ENCODE peak calls at places on chromosomes 4 and X, in ten cellular contexts. G is dorsolateral prefrontal cortex; U is activated CD8-positive, alpha-beta memory T cell treated with anti-CD3 and anti-CD28 coated beads for 1 hour; N is GM06990; D is fibroblast of lung; Y is activated naive CD4-positive, alpha-beta T cell treated with Interleukin-2 at 50 U/mL for 16 hours; P is T-helper 9 cell; L is lower lobe of right lung; M is activated CD4-positive, alpha-beta T cell treated with anti-CD3 and anti-CD28 coated beads, Interleukin-2, amount 50 U/mL, for 1 hour; C is RPMI7951. S is an unnamed sample.

GRCh38 chrX:13341491-13342101 is 21.7 kb upstream of the ATXN3L start:
- DNase-seq in G (no peak), U (no peak), N (no peak), D (peak), Y (no peak), P (no peak), L (no peak), M (no peak), C (no peak), S (no peak)

GRCh38 chrX:45718676-45719075 is 518.0 kb upstream of the DIPK2B start:
- DNase-seq in G (no peak), U (no peak), N (no peak), D (peak), Y (no peak), P (no peak), L (no peak), M (no peak), C (no peak), S (no peak)

GRCh38 chr4:77618383-77619241 is 13.0 kb downstream of the CXCL13 start:
- DNase-seq in G (peak), U (peak), N (peak), D (peak), Y (peak), P (peak), L (no peak), M (peak), C (peak), S (peak)

GRCh38 chrX:75061701-75062100 is 94.4 kb downstream of the ABCB7 start:
- DNase-seq in G (no peak), U (no peak), N (no peak), D (no peak), Y (no peak), P (no peak), L (no peak), M (no peak), C (no peak), S (no peak)

GRCh38 chrX:44162964-44163475 is 180.5 kb downstream of the EFHC2 start:
- DNase-seq in G (no peak), U (no peak), N (no peak), D (peak), Y (no peak), P (no peak), L (no peak), M (no peak), C (no peak), S (no peak)

GRCh38 chr4:39834269-39834668 is 136.3 kb downstream of the UBE2K start:
- DNase-seq in G (no peak), U (no peak), N (no peak), D (no peak), Y (no peak), P (no peak), L (no peak), M (no peak), C (no peak), S (no peak)

GRCh38 chr4:1192091-1192492 is 19.7 kb upstream of the SPON2 start:
- DNase-seq in G (peak), U (no peak), N (no peak), D (peak), Y (no peak), P (no peak), L (peak), M (no peak), C (peak), S (peak)

GRCh38 chr4:175758595-175758994 is 53.5 kb downstream of the GPM6A start:
- DNase-seq in G (no peak), U (no peak), N (no peak), D (no peak), Y (no peak), P (no peak), L (no peak), M (no peak), C (no peak), S (no peak)

GRCh38 chr4:67687639-67688038 is 13.3 kb downstream of the UBA6 start:
- DNase-seq in G (no peak), U (no peak), N (no peak), D (peak), Y (no peak), P (no peak), L (no peak), M (no peak), C (no peak), S (no peak)

GRCh38 chr4:10074767-10075105 is 41.9 kb downstream of the WDR1 start:
- DNase-seq in G (no peak), U (no peak), N (no peak), D (peak), Y (no peak), P (no peak), L (no peak), M (no peak), C (peak), S (peak)

GRCh38 chr4:6087669-6088068 is 69.4 kb upstream of the C4orf50 start:
- DNase-seq in G (no peak), U (no peak), N (no peak), D (peak), Y (no peak), P (no peak), L (no peak), M (no peak), C (peak), S (peak)

GRCh38 chrX:135087867-135088266 is 32.5 kb downstream of the ETDB start:
- DNase-seq in G (no peak), U (no peak), N (no peak), D (no peak), Y (no peak), P (no peak), L (no peak), M (no peak), C (peak), S (no peak)

GRCh38 chrX:131572372-131573014 is 28.6 kb downstream of the OR13H1 start:
- DNase-seq in G (no peak), U (no peak), N (no peak), D (peak), Y (no peak), P (no peak), L (no peak), M (no peak), C (no peak), S (no peak)

GRCh38 chr4:89737888-89738287 is 99.1 kb downstream of the SNCA start:
- DNase-seq in G (no peak), U (no peak), N (no peak), D (peak), Y (no peak), P (no peak), L (no peak), M (no peak), C (peak), S (no peak)

GRCh38 chr4:37365888-37366287 is 121.3 kb downstream of the NWD2 start:
- DNase-seq in G (no peak), U (no peak), N (no peak), D (peak), Y (no peak), P (no peak), L (no peak), M (no peak), C (peak), S (no peak)

GRCh38 chr4:181946902-181947301 is 296.3 kb upstream of the TENM3 start:
- DNase-seq in G (no peak), U (no peak), N (no peak), D (no peak), Y (no peak), P (no peak), L (no peak), M (no peak), C (no peak), S (no peak)

GRCh38 chrX:133783273-133783672 is 202.1 kb downstream of the GPC3 start:
- DNase-seq in G (no peak), U (no peak), N (peak), D (no peak), Y (no peak), P (no peak), L (no peak), M (no peak), C (no peak), S (no peak)

GRCh38 chr4:117777721-117778120 is 256.6 kb upstream of the NDST3 start:
- DNase-seq in G (no peak), U (no peak), N (no peak), D (peak), Y (no peak), P (no peak), L (no peak), M (no peak), C (no peak), S (no peak)

GRCh38 chr4:103011378-103012025 is 8.0 kb downstream of the SLC9B1 start:
- DNase-seq in G (no peak), U (no peak), N (no peak), D (peak), Y (no peak), P (no peak), L (peak), M (no peak), C (peak), S (no peak)

GRCh38 chr4:848803-849477 is 23.0 kb upstream of the CPLX1 start:
- DNase-seq in G (no peak), U (no peak), N (no peak), D (no peak), Y (no peak), P (no peak), L (peak), M (no peak), C (no peak), S (no peak)

GRCh38 chrX:21153033-21153432 is 221.2 kb upstream of the CNKSR2 start:
- DNase-seq in G (no peak), U (no peak), N (no peak), D (no peak), Y (no peak), P (no peak), L (no peak), M (no peak), C (no peak), S (no peak)

GRCh38 chr4:160180206-160180605 is 1077.3 kb downstream of the RAPGEF2 start:
- DNase-seq in G (no peak), U (no peak), N (no peak), D (peak), Y (no peak), P (no peak), L (no peak), M (no peak), C (no peak), S (no peak)

GRCh38 chr4:173821031-173821430 is 291.0 kb upstream of the HAND2 start:
- DNase-seq in G (no peak), U (no peak), N (no peak), D (peak), Y (no peak), P (no peak), L (no peak), M (no peak), C (no peak), S (no peak)

GRCh38 chrX:29231800-29232199 is 644.6 kb downstream of the IL1RAPL1 start:
- DNase-seq in G (no peak), U (no peak), N (no peak), D (no peak), Y (no peak), P (no peak), L (no peak), M (no peak), C (no peak), S (no peak)

GRCh38 chr4:158578476-158578875 is 56.8 kb downstream of the RXFP1 start:
- DNase-seq in G (no peak), U (no peak), N (no peak), D (peak), Y (no peak), P (no peak), L (no peak), M (no peak), C (peak), S (no peak)

GRCh38 chr4:150366487-150366999 is 215.4 kb upstream of the MAB21L2 start:
- DNase-seq in G (no peak), U (no peak), N (peak), D (no peak), Y (no peak), P (no peak), L (no peak), M (no peak), C (no peak), S (peak)

GRCh38 chrX:117376460-117376859 is 740.1 kb downstream of the KLHL13 start:
- DNase-seq in G (no peak), U (no peak), N (no peak), D (no peak), Y (no peak), P (no peak), L (no peak), M (no peak), C (no peak), S (no peak)

GRCh38 chrX:105219454-105220401 is 766 bp downstream of the TEX13A start:
- DNase-seq in G (no peak), U (no peak), N (peak), D (no peak), Y (no peak), P (no peak), L (no peak), M (no peak), C (no peak), S (no peak)

GRCh38 chr4:47419296-47419695 is 44.2 kb downstream of the COMMD8 start:
- DNase-seq in G (no peak), U (no peak), N (no peak), D (no peak), Y (no peak), P (no peak), L (no peak), M (no peak), C (no peak), S (no peak)

GRCh38 chr4:112857461-112857860 is 192.0 kb upstream of the ANK2 start:
- DNase-seq in G (no peak), U (no peak), N (no peak), D (peak), Y (no peak), P (no peak), L (no peak), M (no peak), C (peak), S (no peak)

GRCh38 chrX:68703849-68704248 is 56.4 kb downstream of the STARD8 start:
- DNase-seq in G (no peak), U (no peak), N (no peak), D (no peak), Y (no peak), P (no peak), L (no peak), M (no peak), C (no peak), S (no peak)

GRCh38 chr4:6470502-6471302 is 1.7 kb downstream of the PPP2R2C start:
- DNase-seq in G (peak), U (no peak), N (no peak), D (peak), Y (no peak), P (no peak), L (no peak), M (no peak), C (peak), S (peak)

GRCh38 chr4:20622701-20623100 is 77.6 kb upstream of the PACRGL start:
- DNase-seq in G (no peak), U (no peak), N (no peak), D (no peak), Y (no peak), P (no peak), L (no peak), M (no peak), C (peak), S (no peak)

GRCh38 chr4:186227744-186228513 is 622 bp downstream of the KLKB1 start:
- DNase-seq in G (no peak), U (no peak), N (no peak), D (no peak), Y (no peak), P (no peak), L (no peak), M (no peak), C (no peak), S (no peak)

GRCh38 chrX:139224953-139225665 is 305.4 kb upstream of the F9 start:
- DNase-seq in G (no peak), U (no peak), N (no peak), D (peak), Y (no peak), P (no peak), L (no peak), M (no peak), C (no peak), S (no peak)

GRCh38 chrX:38214551-38214950 is 6.1 kb downstream of the SRPX start:
- DNase-seq in G (no peak), U (no peak), N (no peak), D (peak), Y (no peak), P (no peak), L (no peak), M (no peak), C (peak), S (no peak)

S was measured in head of caudate nucleus.